ENCODE peak calls at places on chromosome 4, in five cellular contexts. H is A549, Y is GM12878, M is H1, W is HepG2. C is an unnamed sample.

GRCh38 chr4:52423967-52424366 is 235.1 kb downstream of the USP46 start:
- DNase-seq in H (no peak), Y (peak), M (no peak), W (no peak), C (no peak)

GRCh38 chr4:65865489-65865888 is 195.2 kb upstream of the EPHA5 start:
- DNase-seq in H (no peak), Y (no peak), M (no peak), W (peak), C (no peak)

GRCh38 chr4:113452868-113453620 is 308.5 kb downstream of the CAMK2D start:
- DNase-seq in H (no peak), Y (no peak), M (no peak), W (no peak), C (no peak)

GRCh38 chr4:184288451-184289178 is 70.9 kb upstream of the ENPP6 start:
- DNase-seq in H (no peak), Y (peak), M (peak), W (no peak), C (no peak)

GRCh38 chr4:4277531-4277930 is 12.4 kb downstream of the LYAR start:
- DNase-seq in H (no peak), Y (no peak), M (no peak), W (no peak), C (no peak)

GRCh38 chr4:154073107-154073817 is 284.4 kb upstream of the SFRP2 start:
- DNase-seq in H (no peak), Y (no peak), M (no peak), W (no peak), C (no peak)

GRCh38 chr4:163251204-163251603 is 81.2 kb downstream of the NPY1R start:
- DNase-seq in H (no peak), Y (no peak), M (no peak), W (peak), C (no peak)

GRCh38 chr4:122822466-122822865 is 4.2 kb upstream of the FGF2 start:
- DNase-seq in H (no peak), Y (no peak), M (no peak), W (no peak), C (no peak)

GRCh38 chr4:54571762-54572542 is 85.8 kb upstream of the KIT start:
- DNase-seq in H (no peak), Y (no peak), M (no peak), W (no peak), C (peak)

GRCh38 chr4:159543831-159544230 is 441.0 kb downstream of the RAPGEF2 start:
- DNase-seq in H (no peak), Y (no peak), M (no peak), W (no peak), C (no peak)

GRCh38 chr4:136769717-136770116 is 762.6 kb downstream of the PCDH18 start:
- DNase-seq in H (no peak), Y (no peak), M (no peak), W (no peak), C (no peak)

GRCh38 chr4:150236626-150237025 is 158.4 kb downstream of the DCLK2 start:
- DNase-seq in H (no peak), Y (no peak), M (no peak), W (no peak), C (no peak)

GRCh38 chr4:168486961-168487820 is 6.9 kb upstream of the DDX60L start:
- DNase-seq in H (peak), Y (no peak), M (no peak), W (no peak), C (no peak)

GRCh38 chr4:181258569-181258968 is 984.6 kb upstream of the TENM3 start:
- DNase-seq in H (no peak), Y (no peak), M (no peak), W (no peak), C (no peak)

GRCh38 chr4:184028571-184028996 is 123.5 kb downstream of the STOX2 start:
- DNase-seq in H (no peak), Y (no peak), M (no peak), W (no peak), C (no peak)

GRCh38 chr4:39004818-39005217 is 27.4 kb downstream of the TMEM156 start:
- DNase-seq in H (no peak), Y (no peak), M (no peak), W (no peak), C (no peak)

GRCh38 chr4:139684351-139684750 is 18.7 kb downstream of the MGST2 start:
- DNase-seq in H (no peak), Y (no peak), M (no peak), W (no peak), C (no peak)

GRCh38 chr4:98399915-98400314 is 138.7 kb downstream of the RAP1GDS1 start:
- DNase-seq in H (no peak), Y (no peak), M (no peak), W (no peak), C (no peak)

GRCh38 chr4:64271601-64272081 is 137.6 kb downstream of the TECRL start:
- DNase-seq in H (peak), Y (no peak), M (no peak), W (peak), C (no peak)

GRCh38 chr4:42377497-42377896 is 19.8 kb upstream of the SHISA3 start:
- DNase-seq in H (no peak), Y (no peak), M (no peak), W (no peak), C (no peak)

GRCh38 chr4:73668806-73669205 is 48.6 kb upstream of the RASSF6 start:
- DNase-seq in H (no peak), Y (no peak), M (no peak), W (no peak), C (no peak)

GRCh38 chr4:17580969-17581368 is 4.0 kb downstream of the LAP3 start:
- DNase-seq in H (no peak), Y (no peak), M (no peak), W (no peak), C (no peak)

GRCh38 chr4:2333916-2334644 is 72.2 kb upstream of the MXD4 start:
- DNase-seq in H (no peak), Y (no peak), M (no peak), W (no peak), C (peak)

GRCh38 chr4:109441858-109442480 is 8.4 kb downstream of the SEC24B start:
- DNase-seq in H (no peak), Y (no peak), M (no peak), W (no peak), C (no peak)

GRCh38 chr4:28378109-28378830 is 1517.6 kb downstream of the STIM2 start:
- DNase-seq in H (no peak), Y (no peak), M (no peak), W (no peak), C (no peak)

GRCh38 chr4:75344915-75345314 is 169.3 kb downstream of the RCHY1 start:
- DNase-seq in H (no peak), Y (no peak), M (no peak), W (no peak), C (no peak)

GRCh38 chr4:8177544-8177943 is 18.9 kb upstream of the ABLIM2 start:
- DNase-seq in H (no peak), Y (no peak), M (no peak), W (no peak), C (no peak)

GRCh38 chr4:176188654-176189053 is 6.7 kb downstream of the SPATA4 start:
- DNase-seq in H (no peak), Y (no peak), M (no peak), W (no peak), C (no peak)

GRCh38 chr4:176187610-176188009 is 7.8 kb downstream of the SPATA4 start:
- DNase-seq in H (no peak), Y (no peak), M (no peak), W (peak), C (no peak)

GRCh38 chr4:176186721-176187395 is 8.5 kb downstream of the SPATA4 start:
- DNase-seq in H (no peak), Y (no peak), M (no peak), W (no peak), C (no peak)

GRCh38 chr4:176186067-176186466 is 9.3 kb downstream of the SPATA4 start:
- DNase-seq in H (no peak), Y (no peak), M (no peak), W (no peak), C (no peak)

GRCh38 chr4:176185068-176185467 is 10.3 kb downstream of the SPATA4 start:
- DNase-seq in H (no peak), Y (no peak), M (no peak), W (no peak), C (no peak)
- TF ChIP-seq KDM1A in H (no peak), Y (no peak), M (no peak), W (no peak), C (no peak)

GRCh38 chr4:1210241-1210841 is 38.0 kb upstream of the SPON2 start:
- DNase-seq in H (no peak), Y (no peak), M (no peak), W (no peak), C (no peak)
- TF ChIP-seq KDM1A in H (no peak), Y (no peak), M (no peak), W (no peak), C (no peak)

GRCh38 chr4:101232074-101232776 is 115.1 kb downstream of the PPP3CA start:
- DNase-seq in H (no peak), Y (no peak), M (no peak), W (no peak), C (no peak)

GRCh38 chr4:101230806-101231426 is 116.4 kb downstream of the PPP3CA start:
- DNase-seq in H (no peak), Y (no peak), M (no peak), W (no peak), C (no peak)

GRCh38 chr4:101224358-101225218 is 122.7 kb downstream of the PPP3CA start:
- DNase-seq in H (no peak), Y (no peak), M (no peak), W (no peak), C (no peak)

GRCh38 chr4:101229116-101229515 is 118.2 kb downstream of the PPP3CA start:
- DNase-seq in H (no peak), Y (no peak), M (no peak), W (no peak), C (no peak)

DNA sequence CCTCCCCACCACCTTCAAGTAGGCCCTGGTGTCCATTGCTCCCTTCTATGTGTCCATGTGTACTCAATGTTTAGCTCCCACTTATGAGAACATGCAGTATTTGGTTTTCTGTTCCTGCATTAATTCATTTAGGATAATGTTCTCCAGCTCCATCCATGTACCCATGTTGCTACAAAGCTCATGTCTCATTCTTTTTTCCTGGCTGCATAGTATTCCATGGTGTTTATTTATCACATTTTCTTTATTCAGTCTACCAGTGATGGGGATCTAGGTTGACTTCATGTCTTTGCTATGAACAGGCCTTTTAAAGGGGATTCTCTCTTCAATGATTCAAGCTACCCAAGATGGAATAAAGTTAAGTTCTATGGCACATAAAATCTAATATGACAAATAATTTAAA is 119.6 kb downstream of the PPP3CA start:
- DNase-seq in H (no peak), Y (no peak), M (no peak), W (no peak), C (no peak)
- TF ChIP-seq KDM1A in H (peak), Y (no peak), M (peak), W (no peak), C (no peak)

GRCh38 chr4:86223472-86223871 is 136.4 kb downstream of the MAPK10 start:
- DNase-seq in H (no peak), Y (no peak), M (peak), W (peak), C (peak)
- TF ChIP-seq KDM1A in H (no peak), Y (no peak), M (peak), W (no peak), C (no peak)

DNA sequence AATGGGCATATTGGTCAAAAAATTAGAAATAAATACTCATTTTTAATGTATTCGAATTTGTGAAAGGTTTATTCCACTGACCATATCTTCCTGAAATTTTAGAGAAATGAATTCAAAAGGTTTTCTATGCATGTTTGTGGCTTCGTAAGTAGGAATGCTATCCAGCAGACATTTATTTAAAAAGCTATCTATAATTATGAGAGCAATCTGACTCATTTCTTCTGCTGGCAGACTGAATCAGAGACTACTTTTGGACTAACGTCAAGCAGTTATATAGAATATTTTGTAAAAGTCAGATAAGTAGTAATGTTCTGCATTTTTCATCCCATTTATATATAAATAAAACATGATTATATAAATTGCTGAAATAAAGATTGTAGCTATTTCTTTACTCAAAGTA is 125.0 kb downstream of the SPCS3 start:
- DNase-seq in H (no peak), Y (no peak), M (no peak), W (no peak), C (no peak)
- TF ChIP-seq KDM1A in H (no peak), Y (no peak), M (no peak), W (no peak), C (no peak)

GRCh38 chr4:46124773-46125172 is 919 bp upstream of the GABRG1 start:
- DNase-seq in H (no peak), Y (no peak), M (peak), W (no peak), C (peak)
- TF ChIP-seq KDM1A in H (no peak), Y (no peak), M (no peak), W (no peak), C (no peak)

DNA sequence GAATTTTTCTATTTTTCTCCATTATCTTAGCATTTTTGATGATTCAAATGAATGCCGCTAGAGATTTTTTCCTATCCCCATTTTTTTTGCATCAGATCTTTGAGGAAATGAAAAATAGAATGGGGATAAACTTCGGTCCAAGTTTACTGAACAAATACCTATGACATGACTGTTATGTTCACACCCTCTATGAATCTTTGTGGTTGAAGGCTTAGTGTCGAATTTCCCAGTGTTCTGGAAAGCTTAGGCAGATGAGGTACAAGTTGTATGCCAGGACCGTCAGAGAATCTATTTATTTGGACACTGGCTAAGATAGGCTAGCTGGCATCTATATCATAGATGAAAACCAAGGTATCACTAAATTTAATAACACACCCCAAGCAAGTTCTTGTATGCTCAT is 123.4 kb downstream of the SPCS3 start:
- DNase-seq in H (peak), Y (no peak), M (no peak), W (no peak), C (no peak)
- TF ChIP-seq KDM1A in H (no peak), Y (no peak), M (no peak), W (no peak), C (no peak)